ENCODE peak calls at places on chromosome 12, in six cellular contexts. One of them, this sample, is unnamed.

GRCh38 chr12:126944684-126945083 is 1322.3 kb upstream of the TMEM132C start:
- DNase-seq in stimulated activated CD8-positive, alpha-beta memory T cell treated with anti-CD3 and anti-CD28 coated beads, Interleukin-15, amount 100 ng/mL, for 24 hours: no peak
- DNase-seq in choroid plexus epithelial cell: no peak
- DNase-seq in activated T-cell treated with anti-CD3 and anti-CD28 coated beads, Interleukin-2, amount 50 U/mL, for 1 hour: no peak
- DNase-seq in HL-60: no peak
- DNase-seq in naive thymus-derived CD8-positive, alpha-beta T cell: no peak
- DNase-seq in this sample: no peak

GRCh38 chr12:109773384-109774011 is 59.7 kb downstream of the TRPV4 start:
- DNase-seq in activated T-cell treated with anti-CD3 and anti-CD28 coated beads, Interleukin-2, amount 50 U/mL, for 1 hour: no peak
- DNase-seq in naive thymus-derived CD8-positive, alpha-beta T cell: no peak
- DNase-seq in choroid plexus epithelial cell: no peak
- DNase-seq in HL-60: no peak
- DNase-seq in stimulated activated CD8-positive, alpha-beta memory T cell treated with anti-CD3 and anti-CD28 coated beads, Interleukin-15, amount 100 ng/mL, for 24 hours: no peak
- DNase-seq in this sample: no peak

GRCh38 chr12:124655317-124656213 is 88.2 kb upstream of the NCOR2 start:
- DNase-seq in activated T-cell treated with anti-CD3 and anti-CD28 coated beads, Interleukin-2, amount 50 U/mL, for 1 hour: no peak
- DNase-seq in naive thymus-derived CD8-positive, alpha-beta T cell: no peak
- DNase-seq in HL-60: no peak
- DNase-seq in stimulated activated CD8-positive, alpha-beta memory T cell treated with anti-CD3 and anti-CD28 coated beads, Interleukin-15, amount 100 ng/mL, for 24 hours: no peak
- DNase-seq in choroid plexus epithelial cell: peak; percentile 99
- DNase-seq in this sample: no peak

GRCh38 chr12:29547151-29547561 is 49.7 kb upstream of the OVCH1 start:
- DNase-seq in HL-60: no peak
- DNase-seq in choroid plexus epithelial cell: peak; percentile 67
- DNase-seq in activated T-cell treated with anti-CD3 and anti-CD28 coated beads, Interleukin-2, amount 50 U/mL, for 1 hour: no peak
- DNase-seq in naive thymus-derived CD8-positive, alpha-beta T cell: no peak
- DNase-seq in stimulated activated CD8-positive, alpha-beta memory T cell treated with anti-CD3 and anti-CD28 coated beads, Interleukin-15, amount 100 ng/mL, for 24 hours: no peak
- DNase-seq in this sample: no peak

GRCh38 chr12:124737040-124737419 is 126.6 kb downstream of the SCARB1 start:
- DNase-seq in naive thymus-derived CD8-positive, alpha-beta T cell: no peak
- DNase-seq in stimulated activated CD8-positive, alpha-beta memory T cell treated with anti-CD3 and anti-CD28 coated beads, Interleukin-15, amount 100 ng/mL, for 24 hours: no peak
- DNase-seq in activated T-cell treated with anti-CD3 and anti-CD28 coated beads, Interleukin-2, amount 50 U/mL, for 1 hour: no peak
- DNase-seq in choroid plexus epithelial cell: peak; percentile 43
- DNase-seq in HL-60: no peak
- DNase-seq in this sample: no peak

GRCh38 chr12:57754411-57755193 is at the start of gene MARCHF9:
- DNase-seq in HL-60: peak; percentile 63
- DNase-seq in activated T-cell treated with anti-CD3 and anti-CD28 coated beads, Interleukin-2, amount 50 U/mL, for 1 hour: peak; percentile 85
- DNase-seq in naive thymus-derived CD8-positive, alpha-beta T cell: peak; percentile 81
- DNase-seq in stimulated activated CD8-positive, alpha-beta memory T cell treated with anti-CD3 and anti-CD28 coated beads, Interleukin-15, amount 100 ng/mL, for 24 hours: no peak
- DNase-seq in choroid plexus epithelial cell: no peak
- DNase-seq in this sample: peak; percentile 94

GRCh38 chr12:57611116-57611809 is at the start of gene ARHGEF25:
- DNase-seq in HL-60: no peak
- DNase-seq in choroid plexus epithelial cell: peak; percentile 55
- DNase-seq in activated T-cell treated with anti-CD3 and anti-CD28 coated beads, Interleukin-2, amount 50 U/mL, for 1 hour: peak; percentile 52
- DNase-seq in naive thymus-derived CD8-positive, alpha-beta T cell: peak; percentile 25
- DNase-seq in stimulated activated CD8-positive, alpha-beta memory T cell treated with anti-CD3 and anti-CD28 coated beads, Interleukin-15, amount 100 ng/mL, for 24 hours: no peak
- DNase-seq in this sample: peak; percentile 79

GRCh38 chr12:116881867-116882507 is 746 bp upstream of the HRK start:
- DNase-seq in choroid plexus epithelial cell: no peak
- DNase-seq in stimulated activated CD8-positive, alpha-beta memory T cell treated with anti-CD3 and anti-CD28 coated beads, Interleukin-15, amount 100 ng/mL, for 24 hours: no peak
- DNase-seq in activated T-cell treated with anti-CD3 and anti-CD28 coated beads, Interleukin-2, amount 50 U/mL, for 1 hour: no peak
- DNase-seq in HL-60: no peak
- DNase-seq in naive thymus-derived CD8-positive, alpha-beta T cell: no peak
- DNase-seq in this sample: no peak

GRCh38 chr12:122841544-122842321 is 6.5 kb downstream of the HIP1R start:
- DNase-seq in naive thymus-derived CD8-positive, alpha-beta T cell: no peak
- DNase-seq in activated T-cell treated with anti-CD3 and anti-CD28 coated beads, Interleukin-2, amount 50 U/mL, for 1 hour: no peak
- DNase-seq in choroid plexus epithelial cell: no peak
- DNase-seq in stimulated activated CD8-positive, alpha-beta memory T cell treated with anti-CD3 and anti-CD28 coated beads, Interleukin-15, amount 100 ng/mL, for 24 hours: no peak
- DNase-seq in HL-60: no peak
- DNase-seq in this sample: no peak

GRCh38 chr12:57724003-57724935 is 14.3 kb downstream of the AGAP2 start:
- DNase-seq in choroid plexus epithelial cell: no peak
- DNase-seq in HL-60: no peak
- DNase-seq in stimulated activated CD8-positive, alpha-beta memory T cell treated with anti-CD3 and anti-CD28 coated beads, Interleukin-15, amount 100 ng/mL, for 24 hours: no peak
- DNase-seq in naive thymus-derived CD8-positive, alpha-beta T cell: no peak
- DNase-seq in activated T-cell treated with anti-CD3 and anti-CD28 coated beads, Interleukin-2, amount 50 U/mL, for 1 hour: no peak
- DNase-seq in this sample: no peak

GRCh38 chr12:108664338-108665258 is 30.9 kb upstream of the SELPLG start:
- DNase-seq in HL-60: peak; percentile 89
- DNase-seq in stimulated activated CD8-positive, alpha-beta memory T cell treated with anti-CD3 and anti-CD28 coated beads, Interleukin-15, amount 100 ng/mL, for 24 hours: peak; percentile 39
- DNase-seq in naive thymus-derived CD8-positive, alpha-beta T cell: peak; percentile 82
- DNase-seq in choroid plexus epithelial cell: peak; percentile 98
- DNase-seq in activated T-cell treated with anti-CD3 and anti-CD28 coated beads, Interleukin-2, amount 50 U/mL, for 1 hour: peak; percentile 75
- DNase-seq in this sample: peak; percentile 91

GRCh38 chr12:96425321-96425720 is 25.1 kb upstream of the CDK17 start:
- DNase-seq in naive thymus-derived CD8-positive, alpha-beta T cell: no peak
- DNase-seq in stimulated activated CD8-positive, alpha-beta memory T cell treated with anti-CD3 and anti-CD28 coated beads, Interleukin-15, amount 100 ng/mL, for 24 hours: no peak
- DNase-seq in choroid plexus epithelial cell: peak; percentile 88
- DNase-seq in activated T-cell treated with anti-CD3 and anti-CD28 coated beads, Interleukin-2, amount 50 U/mL, for 1 hour: no peak
- DNase-seq in HL-60: no peak
- DNase-seq in this sample: no peak

GRCh38 chr12:30200864-30201263 is 417.1 kb upstream of the TMTC1 start:
- DNase-seq in choroid plexus epithelial cell: no peak
- DNase-seq in stimulated activated CD8-positive, alpha-beta memory T cell treated with anti-CD3 and anti-CD28 coated beads, Interleukin-15, amount 100 ng/mL, for 24 hours: no peak
- DNase-seq in HL-60: no peak
- DNase-seq in activated T-cell treated with anti-CD3 and anti-CD28 coated beads, Interleukin-2, amount 50 U/mL, for 1 hour: no peak
- DNase-seq in naive thymus-derived CD8-positive, alpha-beta T cell: no peak
- DNase-seq in this sample: no peak

GRCh38 chr12:46579474-46579873 is 206.9 kb upstream of the SLC38A2 start:
- DNase-seq in choroid plexus epithelial cell: peak; percentile 8
- DNase-seq in HL-60: no peak
- DNase-seq in activated T-cell treated with anti-CD3 and anti-CD28 coated beads, Interleukin-2, amount 50 U/mL, for 1 hour: no peak
- DNase-seq in naive thymus-derived CD8-positive, alpha-beta T cell: no peak
- DNase-seq in stimulated activated CD8-positive, alpha-beta memory T cell treated with anti-CD3 and anti-CD28 coated beads, Interleukin-15, amount 100 ng/mL, for 24 hours: no peak
- DNase-seq in this sample: no peak

GRCh38 chr12:43937947-43938346 is 102.1 kb downstream of the TMEM117 start:
- DNase-seq in HL-60: no peak
- DNase-seq in stimulated activated CD8-positive, alpha-beta memory T cell treated with anti-CD3 and anti-CD28 coated beads, Interleukin-15, amount 100 ng/mL, for 24 hours: no peak
- DNase-seq in naive thymus-derived CD8-positive, alpha-beta T cell: no peak
- DNase-seq in choroid plexus epithelial cell: peak; percentile 49
- DNase-seq in activated T-cell treated with anti-CD3 and anti-CD28 coated beads, Interleukin-2, amount 50 U/mL, for 1 hour: no peak
- DNase-seq in this sample: no peak